ENCODE peak calls at places on chromosomes 13 and 19, in nine cellular contexts. F is mesendoderm, A is fibroblast of lung, G is posterior cingulate gyrus, S is non-pigmented ciliary epithelial cell, P is T follicular helper cell, K is transverse colon, J is GM18507, Q is GM13976. D is an unnamed sample.

GRCh38 chr13:111186305-111186930 is 71.3 kb downstream of the ARHGEF7 start:
- DNase-seq in F (no peak), A (no peak), G (no peak), S (no peak), P (no peak), K (no peak), J (no peak), Q (no peak), D (no peak)

GRCh38 chr13:113638806-113639205 is 19.2 kb downstream of the ATP4B start:
- DNase-seq in F (no peak), A (no peak), G (no peak), S (no peak), P (no peak), K (peak; percentile 1), J (no peak), Q (no peak), D (no peak)

GRCh38 chr19:47679922-47680857 is 33.0 kb upstream of the EHD2 start:
- DNase-seq in F (no peak), A (no peak), G (no peak), S (no peak), P (no peak), K (no peak), J (no peak), Q (no peak), D (no peak)

GRCh38 chr19:51712461-51713081 is 11.2 kb downstream of the HAS1 start:
- DNase-seq in F (peak; percentile 88), A (peak; percentile 27), G (no peak), S (no peak), P (no peak), K (no peak), J (peak; percentile 12), Q (peak; percentile 54), D (peak; percentile 40)

GRCh38 chr19:7701654-7702457 is at the start of gene FCER2:
- DNase-seq in F (no peak), A (no peak), G (no peak), S (no peak), P (no peak), K (peak; percentile 45), J (no peak), Q (peak; percentile 79), D (no peak)

GRCh38 chr13:96816261-96816660 is 178.0 kb downstream of the OXGR1 start:
- DNase-seq in F (no peak), A (peak; percentile 40), G (no peak), S (no peak), P (no peak), K (no peak), J (no peak), Q (no peak), D (no peak)

GRCh38 chr13:98824376-98825160 is 72.1 kb upstream of the SLC15A1 start:
- DNase-seq in F (no peak), A (no peak), G (no peak), S (no peak), P (no peak), K (no peak), J (no peak), Q (no peak), D (no peak)

GRCh38 chr13:59750860-59751259 is 412.9 kb downstream of the DIAPH3 start:
- DNase-seq in F (peak; percentile 97), A (peak; percentile 76), G (peak; percentile 27), S (no peak), P (no peak), K (no peak), J (no peak), Q (no peak), D (peak; percentile 22)

GRCh38 chr13:108508263-108508662 is 121.1 kb upstream of the MYO16 start:
- DNase-seq in F (peak; percentile 76), A (peak; percentile 47), G (no peak), S (peak; percentile 13), P (no peak), K (no peak), J (no peak), Q (peak; percentile 24), D (no peak)

GRCh38 chr13:80303225-80303811 is 37.6 kb downstream of the SPRY2 start:
- DNase-seq in F (no peak), A (no peak), G (no peak), S (no peak), P (no peak), K (no peak), J (no peak), Q (no peak), D (no peak)

GRCh38 chr19:7716762-7717161 is 14.8 kb upstream of the FCER2 start:
- DNase-seq in F (no peak), A (no peak), G (no peak), S (no peak), P (no peak), K (no peak), J (no peak), Q (no peak), D (no peak)

GRCh38 chr19:45824041-45824471 is 8.9 kb upstream of the RSPH6A start:
- DNase-seq in F (no peak), A (no peak), G (no peak), S (no peak), P (no peak), K (no peak), J (no peak), Q (no peak), D (peak; percentile 86)

GRCh38 chr13:111152836-111153235 is 37.7 kb downstream of the ARHGEF7 start:
- DNase-seq in F (peak; percentile 14), A (no peak), G (no peak), S (no peak), P (no peak), K (no peak), J (no peak), Q (no peak), D (peak; percentile 31)

GRCh38 chr19:11061951-11062350 is 27.3 kb upstream of the LDLR start:
- DNase-seq in F (no peak), A (no peak), G (no peak), S (no peak), P (no peak), K (peak; percentile 18), J (no peak), Q (no peak), D (no peak)

GRCh38 chr13:114110091-114110829 is 22.2 kb downstream of the RASA3 start:
- DNase-seq in F (peak; percentile 77), A (no peak), G (peak; percentile 11), S (no peak), P (peak; percentile 74), K (peak; percentile 68), J (no peak), Q (peak; percentile 67), D (no peak)

GRCh38 chr13:94705081-94705751 is 7.1 kb downstream of the SOX21 start:
- DNase-seq in F (no peak), A (no peak), G (no peak), S (no peak), P (no peak), K (no peak), J (no peak), Q (peak; percentile 11), D (no peak)

GRCh38 chr19:43997631-43998290 is 5.0 kb upstream of the ZNF230 start:
- DNase-seq in F (no peak), A (no peak), G (no peak), S (no peak), P (no peak), K (no peak), J (no peak), Q (no peak), D (no peak)

GRCh38 chr13:33479066-33479465 is 193.5 kb upstream of the STARD13 start:
- DNase-seq in F (no peak), A (no peak), G (no peak), S (no peak), P (no peak), K (no peak), J (no peak), Q (no peak), D (no peak)

GRCh38 chr19:50379602-50380001 is 3.3 kb downstream of the NR1H2 start:
- DNase-seq in F (no peak), A (no peak), G (no peak), S (no peak), P (no peak), K (no peak), J (no peak), Q (no peak), D (no peak)

GRCh38 chr19:6679139-6679538 is 9.2 kb upstream of the TNFSF14 start:
- DNase-seq in F (no peak), A (no peak), G (no peak), S (no peak), P (no peak), K (no peak), J (no peak), Q (no peak), D (no peak)

GRCh38 chr13:107838592-107839161 is 376.7 kb downstream of the LIG4 start:
- DNase-seq in F (peak; percentile 38), A (no peak), G (no peak), S (no peak), P (no peak), K (no peak), J (no peak), Q (no peak), D (no peak)

GRCh38 chr13:50078512-50079277 is 63.5 kb downstream of the KCNRG start:
- DNase-seq in F (no peak), A (peak; percentile 14), G (no peak), S (no peak), P (no peak), K (no peak), J (no peak), Q (no peak), D (no peak)

GRCh38 chr13:110644892-110645521 is 29.7 kb downstream of the NAXD start:
- DNase-seq in F (peak; percentile 92), A (peak; percentile 64), G (peak; percentile 79), S (no peak), P (peak; percentile 30), K (peak; percentile 66), J (peak; percentile 65), Q (peak; percentile 77), D (peak; percentile 73)

GRCh38 chr13:44967656-44968451 is 21.4 kb downstream of the NUFIP1 start:
- DNase-seq in F (no peak), A (peak; percentile 57), G (no peak), S (no peak), P (no peak), K (no peak), J (no peak), Q (no peak), D (no peak)

GRCh38 chr19:13849991-13850909 is 26.7 kb upstream of the NANOS3 start:
- DNase-seq in F (peak; percentile 88), A (peak; percentile 78), G (peak; percentile 85), S (no peak), P (no peak), K (peak; percentile 86), J (no peak), Q (peak; percentile 81), D (peak; percentile 80)

GRCh38 chr19:18783958-18784785 is 6.9 kb downstream of the COMP start:
- DNase-seq in F (no peak), A (no peak), G (no peak), S (no peak), P (no peak), K (no peak), J (no peak), Q (no peak), D (no peak)

GRCh38 chr19:28296506-28296905 is 916.4 kb downstream of the UQCRFS1 start:
- DNase-seq in F (no peak), A (no peak), G (no peak), S (no peak), P (no peak), K (no peak), J (no peak), Q (no peak), D (no peak)

GRCh38 chr13:30711375-30711774 is 24.0 kb upstream of the ALOX5AP start:
- DNase-seq in F (no peak), A (peak; percentile 42), G (no peak), S (peak; percentile 75), P (no peak), K (no peak), J (no peak), Q (no peak), D (no peak)

GRCh38 chr13:73335226-73335625 is 276.4 kb downstream of the KLF5 start:
- DNase-seq in F (no peak), A (peak; percentile 67), G (no peak), S (peak; percentile 66), P (no peak), K (no peak), J (peak; percentile 9), Q (no peak), D (no peak)

GRCh38 chr19:39223703-39224279 is 19.7 kb upstream of the SYCN start:
- DNase-seq in F (peak; percentile 49), A (peak; percentile 15), G (no peak), S (no peak), P (no peak), K (no peak), J (no peak), Q (peak; percentile 46), D (no peak)

GRCh38 chr13:48184260-48184659 is 48.7 kb upstream of the ITM2B start:
- DNase-seq in F (no peak), A (no peak), G (no peak), S (no peak), P (no peak), K (no peak), J (no peak), Q (peak; percentile 16), D (no peak)

D was measured in head of caudate nucleus.